ENCODE peak calls at places on chromosomes 7 and 10, in four cellular contexts. G is HS-5, B is tibial artery, P is right atrium auricular region. K is an unnamed sample.

GRCh38 chr7:75617634-75618234 is 121.0 kb downstream of the HIP1 start:
- DNase-seq in G (no peak), B (peak), P (peak), K (no peak)

GRCh38 chr7:43114451-43114765 is 2.0 kb downstream of the HECW1 start:
- DNase-seq in P (no peak), B (no peak), G (no peak), K (no peak)

GRCh38 chr7:82017334-82017943 is 247.6 kb upstream of the HGF start:
- DNase-seq in G (no peak), P (no peak), B (no peak), K (no peak)

GRCh38 chr10:62384057-62384446 is 9.9 kb downstream of the ZNF365 start:
- DNase-seq in P (no peak), G (no peak), B (no peak), K (peak)

GRCh38 chr7:98616381-98617050 is 569 bp upstream of the NPTX2 start:
- DNase-seq in G (no peak), B (no peak), P (no peak), K (no peak)

GRCh38 chr7:29953735-29954347 is 35.8 kb downstream of the SCRN1 start:
- DNase-seq in B (no peak), P (no peak), G (no peak), K (no peak)

GRCh38 chr7:131471605-131472004 is 84.8 kb downstream of the PODXL start:
- DNase-seq in B (no peak), P (no peak), G (no peak), K (no peak)

GRCh38 chr7:93921607-93922446 is at the start of gene GNG11:
- DNase-seq in P (peak), B (peak), G (no peak), K (no peak)

GRCh38 chr7:157347217-157347904 is 10.6 kb downstream of the DNAJB6 start:
- DNase-seq in G (peak), B (peak), P (peak), K (no peak)

GRCh38 chr7:30893357-30893756 is 18.3 kb upstream of the AQP1 start:
- DNase-seq in P (no peak), G (no peak), B (peak), K (no peak)

GRCh38 chr7:90239050-90239449 is 5.9 kb upstream of the CFAP69 start:
- DNase-seq in P (no peak), B (no peak), G (no peak), K (no peak)

GRCh38 chr7:106110885-106111670 is 1.0 kb downstream of the SYPL1 start:
- DNase-seq in P (no peak), G (no peak), B (no peak), K (no peak)

GRCh38 chr7:27640914-27641570 is 21.6 kb downstream of the HIBADH start:
- DNase-seq in G (peak), P (no peak), B (no peak), K (no peak)

GRCh38 chr7:20331912-20332317 is 1.2 kb downstream of the ITGB8 start:
- DNase-seq in P (no peak), G (no peak), B (no peak), K (no peak)

GRCh38 chr10:123742751-123743440 is 76.7 kb downstream of the GPR26 start:
- DNase-seq in P (no peak), G (no peak), B (no peak), K (no peak)

GRCh38 chr7:123329988-123330643 is 130.3 kb upstream of the SLC13A1 start:
- DNase-seq in P (no peak), B (no peak), G (no peak), K (no peak)

GRCh38 chr7:27165655-27166474 is 528 bp upstream of the HOXA9 start:
- DNase-seq in G (peak), P (no peak), B (no peak), K (no peak)